ENCODE peak calls at places on chromosomes 2 and 18, in ten cellular contexts. B is DMS79 treated with DMSO at 0.1 percent for 48 hours; A is T1000; L is naive thymus-derived CD8-positive, alpha-beta T cell; S is mesendoderm; E is stimulated activated CD4-positive, alpha-beta T cell treated with anti-CD3 and anti-CD28 coated beads, TNF-alpha, amount 100 ng/mL, for 48 hours; O is globus pallidus; Y is activated T-cell treated with anti-CD3 and anti-CD28 coated beads, Interleukin-2, amount 50 U/mL, for 48 hours; Q is foreskin melanocyte; M is central memory CD4-positive, alpha-beta T cell. W is an unnamed sample.

GRCh38 chr2:181575650-181576025 is 81.3 kb downstream of the CERKL start:
- DNase-seq in A (no peak), B (peak; percentile 14), O (no peak), E (no peak), L (no peak), Q (no peak), Y (no peak), M (no peak), S (no peak), W (no peak)

GRCh38 chr18:39994521-39994920 is 1960.5 kb upstream of the PIK3C3 start:
- DNase-seq in M (no peak), O (no peak), Y (no peak), A (peak; percentile 14), S (peak; percentile 40), L (no peak), B (no peak), Q (no peak), E (no peak), W (peak; percentile 10)

GRCh38 chr2:235745597-235745996 is 251.8 kb downstream of the AGAP1 start:
- DNase-seq in E (no peak), L (no peak), B (no peak), A (no peak), Y (no peak), O (no peak), S (no peak), M (no peak), Q (no peak), W (no peak)

GRCh38 chr2:133477614-133477990 is 90.7 kb downstream of the NCKAP5 start:
- DNase-seq in Y (no peak), A (no peak), E (no peak), L (no peak), M (no peak), O (no peak), S (no peak), Q (no peak), B (no peak), W (no peak)

GRCh38 chr2:61017003-61017555 is 441 bp upstream of the PEX13 start:
- DNase-seq in Q (peak; percentile 85), E (peak; percentile 61), O (peak; percentile 79), A (peak; percentile 72), S (peak; percentile 95), Y (peak; percentile 88), L (peak; percentile 63), M (peak; percentile 73), B (peak; percentile 95), W (peak; percentile 90)

GRCh38 chr2:241910604-241911520 is 41.3 kb downstream of the RTP5 start:
- DNase-seq in S (no peak), E (no peak), O (no peak), L (no peak), A (no peak), Y (no peak), Q (no peak), B (no peak), M (no peak), W (no peak)

GRCh38 chr2:18180031-18180610 is 301.7 kb downstream of the KCNS3 start:
- DNase-seq in Q (no peak), L (no peak), Y (no peak), M (no peak), E (no peak), S (no peak), B (no peak), A (no peak), O (no peak), W (no peak)

GRCh38 chr2:182854405-182855105 is 11.9 kb downstream of the FRZB start:
- DNase-seq in A (no peak), M (no peak), L (no peak), O (no peak), B (no peak), Q (no peak), E (no peak), Y (no peak), S (no peak), W (peak; percentile 27)

GRCh38 chr2:196128749-196129148 is 42.6 kb downstream of the STK17B start:
- DNase-seq in B (no peak), Y (no peak), L (no peak), A (no peak), O (no peak), Q (no peak), E (no peak), M (no peak), S (peak; percentile 10), W (no peak)

GRCh38 chr18:41719808-41720207 is 235.2 kb upstream of the PIK3C3 start:
- DNase-seq in Q (no peak), L (no peak), E (no peak), A (no peak), B (no peak), M (no peak), S (peak; percentile 4), Y (no peak), O (no peak), W (no peak)

GRCh38 chr2:9004338-9005204 is 1.1 kb upstream of the MBOAT2 start:
- DNase-seq in L (peak; percentile 20), S (peak; percentile 96), B (no peak), E (no peak), Y (no peak), Q (no peak), O (no peak), A (peak; percentile 38), M (no peak), W (peak; percentile 43)

W was measured in ELF-1.